ENCODE peak calls at places on chromosome 22, in seven cellular contexts. K, D, H, A, Y, N and G are unnamed samples.

GRCh38 chr22:46649176-46650077 is 29.2 kb downstream of the GRAMD4 start:
- DNase-seq in K (no peak), D (no peak), H (peak; percentile 82), A (no peak), Y (no peak), N (no peak), G (no peak)

GRCh38 chr22:40958329-40958728 is 7.2 kb downstream of the RBX1 start:
- DNase-seq in K (no peak), D (no peak), H (no peak), A (no peak), Y (no peak), N (no peak), G (no peak)

GRCh38 chr22:44461614-44462013 is 36.4 kb downstream of the RTL6 start:
- DNase-seq in K (no peak), D (no peak), H (no peak), A (no peak), Y (no peak), N (no peak), G (peak; percentile 19)

GRCh38 chr22:44755956-44756361 is 3.6 kb downstream of the ARHGAP8 start:
- DNase-seq in K (no peak), D (no peak), H (no peak), A (peak; percentile 80), Y (no peak), N (no peak), G (no peak)

GRCh38 chr22:21641795-21642583 is at the start of gene SDF2L1:
- DNase-seq in K (peak; percentile 94), D (peak; percentile 98), H (peak; percentile 93), A (peak; percentile 99), Y (peak; percentile 100), N (peak; percentile 98), G (peak; percentile 96)

GRCh38 chr22:42654696-42655095 is 5.5 kb upstream of the CYB5R3 start:
- DNase-seq in K (no peak), D (no peak), H (no peak), A (no peak), Y (no peak), N (no peak), G (no peak)

GRCh38 chr22:27740192-27740748 is 61.3 kb downstream of the MN1 start:
- DNase-seq in K (no peak), D (no peak), H (no peak), A (peak; percentile 50), Y (no peak), N (no peak), G (no peak)

GRCh38 chr22:45997077-45997774 is 20.3 kb upstream of the WNT7B start:
- DNase-seq in K (no peak), D (peak; percentile 87), H (peak; percentile 79), A (peak; percentile 36), Y (peak; percentile 97), N (peak; percentile 98), G (no peak)

GRCh38 chr22:36881504-36882245 is 20.9 kb downstream of the NCF4 start:
- DNase-seq in K (no peak), D (no peak), H (no peak), A (no peak), Y (no peak), N (no peak), G (no peak)

GRCh38 chr22:25630446-25630845 is 66.0 kb downstream of the GRK3 start:
- DNase-seq in K (no peak), D (no peak), H (no peak), A (no peak), Y (no peak), N (no peak), G (no peak)

GRCh38 chr22:22745225-22746060 is 101.0 kb downstream of the GGTLC2 start:
- DNase-seq in K (no peak), D (no peak), H (no peak), A (no peak), Y (peak; percentile 92), N (peak; percentile 40), G (peak; percentile 71)

GRCh38 chr22:37442537-37442936 is 15.3 kb upstream of the ELFN2 start:
- DNase-seq in K (no peak), D (no peak), H (no peak), A (peak; percentile 67), Y (peak; percentile 16), N (peak; percentile 33), G (no peak)